ENCODE peak calls at places on chromosomes 6 and 20, in ten cellular contexts. N is body of pancreas; Q is GM23248; K is ovary; E is endothelial cell of umbilical vein; H is Panc1; D is A549; P is CD8-positive, alpha-beta T cell; L is heart right ventricle; F is astrocyte. O is an unnamed sample. For H3K4me1, the result is how much of the 10 kb centered on the place peaks cover.

GRCh38 chr6:89729818-89730217 is 89.8 kb downstream of the MDN1 start:
- DNase-seq in Q (no peak), D (no peak), H (no peak), L (no peak), P (no peak), N (no peak), E (no peak), K (no peak), F (no peak), O (peak)

GRCh38 chr20:35909176-35909575 is 45.1 kb downstream of the SCAND1 start:
- DNase-seq in E (no peak), D (no peak), N (no peak), K (no peak), L (no peak), Q (no peak), H (no peak), F (no peak), P (no peak), O (no peak)

GRCh38 chr20:40728470-40728869 is 39.4 kb upstream of the MAFB start:
- DNase-seq in P (no peak), H (no peak), Q (peak), N (no peak), F (no peak), K (no peak), L (no peak), E (no peak), D (no peak), O (no peak)

GRCh38 chr6:144434308-144434990 is 149.3 kb downstream of the UTRN start:
- DNase-seq in L (no peak), H (no peak), N (no peak), D (no peak), Q (peak), F (peak), K (no peak), E (peak), P (no peak), O (no peak)

GRCh38 chr20:12047838-12048432 is 130.2 kb downstream of the BTBD3 start:
- DNase-seq in E (peak), K (no peak), D (no peak), F (peak), H (no peak), N (no peak), L (no peak), Q (peak), P (no peak), O (no peak)

GRCh38 chr6:89843070-89843469 is 13.4 kb downstream of the CASP8AP2 start:
- DNase-seq in N (no peak), K (no peak), H (no peak), F (peak), Q (peak), E (peak), P (no peak), D (no peak), L (no peak), O (no peak)

GRCh38 chr6:17167327-17167979 is 65.6 kb downstream of the STMND1 start:
- DNase-seq in N (peak), L (peak), E (peak), F (peak), D (peak), K (no peak), H (no peak), Q (peak), P (no peak), O (peak)

GRCh38 chr20:15942130-15942529 is 631.1 kb downstream of the KIF16B start:
- DNase-seq in E (no peak), N (no peak), H (no peak), D (no peak), L (no peak), Q (peak), F (no peak), K (no peak), P (no peak), O (no peak)

GRCh38 chr6:25351485-25351884 is 72.3 kb downstream of the CARMIL1 start:
- DNase-seq in L (no peak), E (no peak), Q (no peak), P (no peak), H (no peak), D (no peak), F (no peak), K (no peak), N (no peak), O (no peak)

GRCh38 chr20:6277661-6278060 is 154.8 kb upstream of the FERMT1 start:
- DNase-seq in F (no peak), D (no peak), N (no peak), P (no peak), L (no peak), H (no peak), K (no peak), Q (no peak), E (peak), O (no peak)

GRCh38 chr20:46307139-46307998 is 929 bp downstream of the CDH22 start:
- DNase-seq in E (peak), L (peak), D (peak), F (peak), K (peak), Q (peak), N (peak), H (peak), P (peak), O (peak)

GRCh38 chr6:162580619-162581018 is 146.9 kb downstream of the PRKN start:
- DNase-seq in Q (no peak), H (no peak), N (no peak), L (no peak), F (no peak), E (no peak), D (no peak), K (no peak), P (no peak), O (no peak)

GRCh38 chr6:104537185-104537584 is 322.5 kb downstream of the HACE1 start:
- DNase-seq in P (no peak), E (peak), D (no peak), K (no peak), H (no peak), L (no peak), N (no peak), F (peak), Q (peak), O (no peak)

GRCh38 chr6:141421378-141421777 is 711.3 kb upstream of the GJE1 start:
- DNase-seq in H (peak), K (no peak), Q (peak), P (no peak), L (no peak), N (no peak), F (peak), E (peak), D (peak), O (no peak)

GRCh38 chr6:129370268-129370916 is 339.6 kb downstream of the ARHGAP18 start:
- DNase-seq in F (peak), N (peak), E (peak), L (no peak), D (peak), Q (peak), H (peak), K (no peak), P (peak), O (peak)

GRCh38 chr20:15422966-15423365 is 1085.6 kb upstream of the FLRT3 start:
- DNase-seq in H (no peak), P (no peak), Q (no peak), F (no peak), K (no peak), D (no peak), N (no peak), E (no peak), L (no peak), O (no peak)

GRCh38 chr6:13014551-13015378 is 298.2 kb downstream of the PHACTR1 start:
- DNase-seq in Q (peak), E (no peak), N (peak), K (no peak), P (no peak), H (no peak), L (peak), D (no peak), F (peak), O (peak)

GRCh38 chr6:133553652-133554051 is 312.5 kb downstream of the EYA4 start:
- DNase-seq in E (peak), F (peak), Q (peak), H (no peak), L (no peak), D (no peak), P (no peak), N (peak), K (no peak), O (peak)

GRCh38 chr6:28580484-28580883 is 54.8 kb downstream of the GPX5 start:
- DNase-seq in F (no peak), L (no peak), P (no peak), K (no peak), E (no peak), D (no peak), H (no peak), N (no peak), Q (peak), O (no peak)

GRCh38 chr20:19934792-19935491 is 82.2 kb upstream of the NAA20 start:
- DNase-seq in F (no peak), D (peak), L (peak), N (peak), Q (no peak), P (no peak), E (peak), H (no peak), K (no peak), O (peak)

GRCh38 chr20:51732454-51732791 is 35.8 kb downstream of the ATP9A start:
- DNase-seq in N (no peak), F (peak), D (no peak), H (no peak), K (no peak), L (no peak), P (no peak), E (no peak), Q (peak), O (no peak)

GRCh38 chr6:30260036-30260504 is 46.9 kb upstream of the TRIM26 start:
- DNase-seq in P (peak), D (no peak), Q (peak), E (no peak), K (no peak), H (no peak), N (peak), L (peak), F (no peak), O (no peak)

GRCh38 chr20:11852801-11853200 is 64.9 kb upstream of the BTBD3 start:
- DNase-seq in N (no peak), L (no peak), K (no peak), P (no peak), H (no peak), D (no peak), E (no peak), Q (peak), F (no peak), O (no peak)

GRCh38 chr6:84583784-84584183 is 180.6 kb downstream of the TBX18 start:
- DNase-seq in Q (peak), K (no peak), P (no peak), E (peak), D (no peak), F (peak), H (no peak), N (no peak), L (no peak), O (no peak)

GRCh38 chr6:135054238-135054574 is 416 bp downstream of the HBS1L start:
- DNase-seq in H (peak), Q (peak), D (no peak), N (no peak), P (no peak), K (no peak), F (no peak), E (no peak), L (no peak), O (no peak)

GRCh38 chr6:128491643-128492206 is 28.7 kb downstream of the PTPRK start:
- DNase-seq in N (peak), L (no peak), P (peak), E (peak), K (no peak), Q (no peak), F (peak), D (no peak), H (no peak), O (peak)

GRCh38 chr6:161727063-161727462 is 453.2 kb upstream of the AGPAT4 start:
- DNase-seq in N (no peak), P (no peak), D (no peak), K (no peak), F (no peak), H (no peak), L (no peak), Q (no peak), E (no peak), O (no peak)

GRCh38 chr20:57659131-57659788 is 39.0 kb upstream of the ZBP1 start:
- DNase-seq in N (no peak), D (no peak), Q (no peak), L (no peak), H (no peak), P (peak), K (peak), E (no peak), F (no peak), O (no peak)

GRCh38 chr20:57659789-57660509 is 39.7 kb upstream of the ZBP1 start:
- DNase-seq in L (no peak), K (peak), H (no peak), F (no peak), Q (no peak), D (no peak), N (no peak), E (no peak), P (peak), O (no peak)

GRCh38 chr20:57657537-57658446 is 37.6 kb upstream of the ZBP1 start:
- DNase-seq in E (no peak), F (no peak), N (peak), D (no peak), L (peak), K (peak), P (peak), H (no peak), Q (no peak), O (peak)

GRCh38 chr20:57656821-57657536 is 36.8 kb upstream of the ZBP1 start:
- DNase-seq in D (no peak), F (no peak), L (no peak), E (no peak), Q (no peak), K (peak), H (no peak), N (no peak), P (peak), O (no peak)

DNA sequence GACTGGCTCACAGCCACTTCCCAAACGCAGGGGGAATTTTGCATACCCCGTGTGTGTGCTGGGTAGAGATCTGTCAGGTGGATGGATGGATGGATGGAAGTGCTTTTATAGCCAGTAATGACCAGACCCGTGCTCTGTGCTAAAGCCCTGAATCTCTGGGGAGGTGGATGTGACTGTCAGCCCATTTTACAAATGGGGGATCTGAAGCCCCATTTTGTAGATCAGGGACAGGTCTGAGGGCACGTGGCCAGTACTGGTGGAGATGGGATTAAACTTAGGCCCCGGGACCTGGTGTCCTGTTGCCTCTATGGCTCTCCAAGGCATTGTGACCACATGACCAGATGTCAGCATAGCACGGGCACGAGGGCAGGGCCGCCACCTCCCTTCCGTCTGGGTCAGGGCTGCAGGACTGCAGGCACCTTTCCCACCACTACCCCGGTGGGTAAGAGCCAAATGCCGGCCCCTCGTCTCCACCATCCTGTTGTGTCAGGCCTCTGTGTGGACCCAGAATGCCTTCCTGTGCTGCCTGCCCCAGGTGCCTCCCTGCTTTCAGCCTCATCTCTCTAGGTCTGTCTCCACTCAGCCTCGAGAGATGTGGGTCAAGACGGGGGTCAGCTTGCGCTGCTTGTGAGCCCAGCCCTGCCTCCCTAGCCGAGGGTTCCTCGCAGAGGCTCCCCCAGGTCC is 38.4 kb upstream of the ZBP1 start:
- DNase-seq in F (no peak), N (no peak), L (no peak), K (peak), E (no peak), H (no peak), P (peak), Q (no peak), D (no peak), O (no peak)
- H3K4me1 ChIP-seq in F (under half), N (under half), L (under half), K (under half), E (under half), H (under half), P (under half), Q (under half), D (half or more), O (under half)

GRCh38 chr6:158059108-158059507 is 77.4 kb downstream of the SYNJ2 start:
- DNase-seq in E (no peak), L (no peak), K (peak), Q (no peak), H (no peak), F (no peak), N (no peak), P (no peak), D (no peak), O (no peak)

GRCh38 chr6:158061709-158062461 is 80.2 kb downstream of the SYNJ2 start:
- DNase-seq in D (no peak), F (peak), P (no peak), Q (peak), N (no peak), H (no peak), L (no peak), K (peak), E (no peak), O (no peak)

GRCh38 chr6:158063736-158064135 is 82.1 kb downstream of the SYNJ2 start:
- DNase-seq in L (no peak), N (no peak), Q (no peak), D (no peak), E (no peak), P (no peak), F (no peak), H (no peak), K (peak), O (no peak)

GRCh38 chr6:158060447-158061360 is 79.0 kb downstream of the SYNJ2 start:
- DNase-seq in H (no peak), Q (peak), N (peak), F (peak), E (peak), L (peak), K (peak), P (no peak), D (peak), O (peak)

DNA sequence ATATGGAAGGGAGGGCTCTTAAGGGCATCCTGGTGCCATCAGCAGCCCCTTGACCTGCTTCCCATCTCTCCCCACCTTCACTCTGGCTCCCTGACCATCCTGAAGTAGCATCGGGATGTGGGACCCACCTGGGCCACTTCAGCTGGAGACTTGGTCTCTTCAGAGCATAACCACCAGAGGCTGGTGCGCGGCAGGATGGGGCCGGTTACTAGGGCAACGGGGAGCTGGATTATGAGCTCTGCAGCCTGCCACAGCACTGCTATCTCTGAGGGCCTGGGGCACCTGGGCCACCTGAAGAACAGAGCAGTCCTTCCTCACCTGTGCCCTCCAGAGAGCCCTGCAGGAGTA is 79.7 kb downstream of the SYNJ2 start:
- DNase-seq in N (no peak), K (peak), F (no peak), L (no peak), P (no peak), D (no peak), Q (no peak), H (no peak), E (no peak), O (no peak)
- H3K27ac ChIP-seq in N (peak), K (no peak), F (peak), L (peak), P (no peak), D (peak), Q (peak), H (peak), E (peak), O (no peak)

GRCh38 chr20:58984691-58985090 is 3.6 kb downstream of the NELFCD start:
- DNase-seq in F (no peak), Q (no peak), P (no peak), E (no peak), D (no peak), L (no peak), K (no peak), N (no peak), H (no peak), O (no peak)

GRCh38 chr20:58987790-58988564 is 6.9 kb downstream of the NELFCD start:
- DNase-seq in E (no peak), N (no peak), L (no peak), K (no peak), P (no peak), H (no peak), F (no peak), Q (no peak), D (no peak), O (no peak)

GRCh38 chr20:58986968-58987517 is 6.0 kb downstream of the NELFCD start:
- DNase-seq in E (no peak), L (no peak), K (no peak), Q (no peak), D (no peak), P (no peak), N (no peak), H (no peak), F (no peak), O (no peak)

GRCh38 chr20:58986286-58986967 is 5.4 kb downstream of the NELFCD start:
- DNase-seq in F (no peak), D (no peak), H (no peak), N (no peak), L (no peak), E (no peak), P (no peak), Q (no peak), K (no peak), O (no peak)

DNA sequence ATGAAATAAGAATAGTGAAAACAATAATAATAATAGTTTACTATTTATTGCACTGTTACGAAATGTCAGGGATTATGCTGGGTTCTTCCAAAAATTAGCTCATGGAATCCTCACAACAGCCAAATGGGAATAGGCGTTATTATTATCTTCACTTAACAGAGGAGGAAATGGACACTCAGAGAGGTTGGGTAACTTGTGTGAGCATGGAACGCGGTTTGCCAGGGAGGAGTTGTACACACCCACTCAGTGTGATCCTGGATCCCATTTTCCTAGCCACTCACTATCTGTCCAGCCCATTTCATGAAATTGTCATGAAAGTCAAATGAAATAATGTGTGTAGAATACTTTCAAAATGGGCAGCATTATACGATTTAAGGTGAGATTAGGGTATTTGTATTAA is 4.6 kb downstream of the NELFCD start:
- DNase-seq in P (no peak), L (no peak), D (no peak), F (no peak), Q (peak), N (no peak), K (no peak), H (no peak), E (no peak), O (no peak)
- H3K4me1 ChIP-seq in P (under half), L (under half), D (under half), F (under half), Q (under half), N (under half), K (under half), H (under half), E (under half), O (under half)

DNA sequence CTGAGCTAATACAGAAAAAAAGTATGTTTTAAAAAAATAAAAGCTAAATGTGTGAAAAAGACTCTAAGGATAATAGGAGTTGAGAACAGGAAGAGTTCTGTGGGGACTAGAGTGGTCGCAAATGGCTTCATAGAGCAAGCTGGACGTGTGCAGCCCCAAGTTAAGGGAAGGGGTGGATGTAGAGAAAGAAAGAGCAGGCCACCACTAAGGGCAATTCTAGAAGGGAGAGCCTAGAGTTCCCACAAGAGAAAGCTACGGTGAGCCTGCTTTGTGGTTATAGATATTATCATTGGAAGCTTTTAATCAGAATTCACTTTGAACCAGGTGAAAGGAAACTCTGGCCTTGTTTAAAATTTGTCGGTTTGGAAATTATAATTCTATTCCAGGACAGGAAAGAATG is 101.6 kb downstream of the HIVEP2 start:
- DNase-seq in N (no peak), D (no peak), F (no peak), L (no peak), P (no peak), E (no peak), H (no peak), Q (no peak), K (no peak), O (no peak)
- H3K27ac ChIP-seq in N (no peak), D (peak), F (peak), L (peak), P (peak), E (peak), H (peak), Q (peak), K (no peak), O (peak)

GRCh38 chr20:37418591-37418990 is 72.7 kb downstream of the SRC start:
- DNase-seq in K (no peak), F (no peak), L (no peak), D (no peak), Q (peak), P (no peak), N (no peak), E (no peak), H (no peak), O (no peak)
- H3K4me1 ChIP-seq in K (under half), F (under half), L (under half), D (under half), Q (under half), P (under half), N (under half), E (under half), H (under half), O (under half)

GRCh38 chr20:53910312-53911002 is 159.9 kb downstream of the BCAS1 start:
- DNase-seq in E (no peak), N (no peak), F (no peak), P (no peak), L (no peak), D (no peak), Q (no peak), K (no peak), H (no peak), O (no peak)
- H3K27ac ChIP-seq in E (no peak), N (no peak), F (no peak), P (no peak), L (no peak), D (no peak), Q (no peak), K (no peak), H (peak), O (no peak)

GRCh38 chr20:49399329-49399728 is 83.1 kb downstream of the KCNB1 start:
- DNase-seq in H (no peak), P (no peak), E (no peak), Q (peak), K (no peak), L (no peak), F (no peak), D (no peak), N (peak), O (no peak)
- H3K4me1 ChIP-seq in H (under half), P (under half), E (under half), Q (under half), K (under half), L (under half), F (under half), D (under half), N (under half), O (under half)